ENCODE peak calls at places on chromosome 5, in four cellular contexts. W is HCT116, G is K562, D is GM12878. C is an unnamed sample.

GRCh38 chr5:40141418-40141817 is 538.3 kb upstream of the PTGER4 start:
- DNase-seq in W (no peak), G (no peak), D (no peak), C (no peak)

GRCh38 chr5:15902050-15902449 is 277.5 kb downstream of the MARCHF11 start:
- DNase-seq in W (no peak), G (no peak), D (no peak), C (no peak)

GRCh38 chr5:110167384-110167783 is 477.7 kb downstream of the MAN2A1 start:
- DNase-seq in W (no peak), G (no peak), D (no peak), C (no peak)

GRCh38 chr5:156475831-156476551 is 149.0 kb downstream of the SGCD start:
- DNase-seq in W (no peak), G (no peak), D (no peak), C (no peak)

GRCh38 chr5:95238560-95239325 is 46.2 kb downstream of the MCTP1 start:
- DNase-seq in W (no peak), G (peak), D (no peak), C (no peak)

GRCh38 chr5:145445027-145445426 is 390.1 kb downstream of the PRELID2 start:
- DNase-seq in W (no peak), G (no peak), D (no peak), C (no peak)

GRCh38 chr5:169094586-169095409 is 206.1 kb downstream of the SLIT3 start:
- DNase-seq in W (no peak), G (no peak), D (no peak), C (no peak)

GRCh38 chr5:74063821-74064598 is 438.0 kb downstream of the ARHGEF28 start:
- DNase-seq in W (no peak), G (no peak), D (no peak), C (no peak)

GRCh38 chr5:107340631-107341030 is 330.1 kb downstream of the EFNA5 start:
- DNase-seq in W (no peak), G (no peak), D (no peak), C (no peak)

GRCh38 chr5:685262-686171 is 7.6 kb downstream of the TPPP start:
- DNase-seq in W (no peak), G (no peak), D (no peak), C (no peak)

GRCh38 chr5:54159153-54159836 is 151.1 kb downstream of the ARL15 start:
- DNase-seq in W (no peak), G (peak), D (no peak), C (no peak)

GRCh38 chr5:171386861-171387254 is 791 bp upstream of the NPM1 start:
- DNase-seq in W (no peak), G (no peak), D (no peak), C (no peak)

GRCh38 chr5:131221888-131222287 is 42.0 kb upstream of the CDC42SE2 start:
- DNase-seq in W (no peak), G (no peak), D (no peak), C (no peak)

GRCh38 chr5:77353251-77353650 is 138.9 kb downstream of the WDR41 start:
- DNase-seq in W (no peak), G (no peak), D (no peak), C (no peak)

GRCh38 chr5:45521067-45521466 is 175.1 kb downstream of the HCN1 start:
- DNase-seq in W (peak), G (no peak), D (no peak), C (peak)

GRCh38 chr5:130023604-130024003 is 119.3 kb downstream of the CHSY3 start:
- DNase-seq in W (no peak), G (no peak), D (no peak), C (no peak)

GRCh38 chr5:157473383-157474370 is 13.7 kb downstream of the NIPAL4 start:
- DNase-seq in W (no peak), G (no peak), D (no peak), C (no peak)

GRCh38 chr5:121503111-121503840 is 348.4 kb upstream of the FTMT start:
- DNase-seq in W (peak), G (peak), D (no peak), C (peak)

GRCh38 chr5:179530069-179530998 is 20.0 kb upstream of the RUFY1 start:
- DNase-seq in W (no peak), G (peak), D (no peak), C (no peak)

GRCh38 chr5:91214571-91214970 is 168.5 kb downstream of the ARRDC3 start:
- DNase-seq in W (no peak), G (no peak), D (no peak), C (no peak)

GRCh38 chr5:173290477-173291131 is 37.6 kb downstream of the STC2 start:
- DNase-seq in W (no peak), G (no peak), D (no peak), C (no peak)

GRCh38 chr5:27568811-27569210 is 530.4 kb upstream of the CDH9 start:
- DNase-seq in W (no peak), G (no peak), D (no peak), C (no peak)

GRCh38 chr5:13662646-13663045 is 281.8 kb downstream of the DNAH5 start:
- DNase-seq in W (no peak), G (no peak), D (no peak), C (no peak)

GRCh38 chr5:11027660-11028059 is 266.6 kb upstream of the DAP start:
- DNase-seq in W (no peak), G (no peak), D (peak), C (no peak)

GRCh38 chr5:153511632-153512031 is 21.2 kb downstream of the GRIA1 start:
- DNase-seq in W (no peak), G (no peak), D (no peak), C (no peak)

GRCh38 chr5:115815693-115816225 is 700 bp downstream of the CDO1 start:
- DNase-seq in W (no peak), G (no peak), D (no peak), C (peak)

GRCh38 chr5:33441241-33441844 is 578 bp downstream of the TARS1 start:
- DNase-seq in W (peak), G (peak), D (peak), C (no peak)

GRCh38 chr5:93346301-93346700 is 234.7 kb downstream of the NR2F1-AS1 start:
- DNase-seq in W (no peak), G (no peak), D (no peak), C (no peak)

GRCh38 chr5:124642148-124642547 is 104.3 kb downstream of the ZNF608 start:
- DNase-seq in W (no peak), G (no peak), D (no peak), C (peak)

GRCh38 chr5:127492854-127493738 is 24.3 kb upstream of the PRRC1 start:
- DNase-seq in W (peak), G (peak), D (peak), C (no peak)

GRCh38 chr5:132446621-132447020 is 44.0 kb downstream of the IRF1 start:
- DNase-seq in W (no peak), G (no peak), D (no peak), C (no peak)

GRCh38 chr5:16427572-16427971 is 38.0 kb downstream of the ZNF622 start:
- DNase-seq in W (no peak), G (no peak), D (no peak), C (no peak)

GRCh38 chr5:150774145-150774544 is 4.4 kb upstream of the SMIM3 start:
- DNase-seq in W (no peak), G (peak), D (no peak), C (no peak)
- TF ChIP-seq EGR1 in W (no peak), G (no peak), D (no peak), C (no peak)

GRCh38 chr5:9551567-9551966 is 5.7 kb upstream of the SEMA5A start:
- DNase-seq in W (no peak), G (no peak), D (no peak), C (no peak)
- TF ChIP-seq EGR1 in W (no peak), G (no peak), D (no peak), C (no peak)

DNA sequence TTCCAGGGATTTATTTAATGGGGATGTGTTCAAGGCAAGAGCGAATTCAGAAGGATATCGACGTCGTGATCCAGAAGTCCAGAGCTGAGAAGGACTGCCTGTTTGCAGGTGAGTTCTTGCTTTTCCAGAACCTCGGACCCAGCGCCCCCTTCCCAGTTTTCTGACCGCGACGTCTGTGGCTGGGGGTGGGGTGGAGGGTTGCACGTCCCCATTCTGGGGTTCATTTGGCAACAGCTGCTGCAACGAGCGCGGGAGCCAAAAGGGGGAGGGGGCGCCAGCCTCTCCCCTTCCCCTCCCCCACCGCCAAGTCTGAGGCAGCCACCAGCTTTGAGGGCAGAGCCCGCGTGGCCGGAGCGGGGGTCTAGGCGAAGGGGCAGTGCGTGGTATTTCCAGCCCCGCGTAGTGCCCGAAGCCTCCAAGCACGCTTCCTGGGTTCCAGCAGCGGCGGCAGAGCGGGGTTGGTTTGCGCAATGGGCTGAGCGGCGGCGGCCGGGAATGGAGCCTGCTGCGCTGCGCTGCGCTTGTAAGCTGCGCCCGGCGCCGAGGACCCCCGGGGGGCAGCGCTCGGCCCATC is 729 bp downstream of the PARP8 start:
- DNase-seq in W (no peak), G (no peak), D (no peak), C (peak)
- TF ChIP-seq EGR1 in W (no peak), G (no peak), D (no peak), C (no peak)

GRCh38 chr5:67543704-67544103 is 347.1 kb upstream of the CD180 start:
- DNase-seq in W (no peak), G (no peak), D (no peak), C (no peak)
- TF ChIP-seq EGR1 in W (no peak), G (no peak), D (no peak), C (no peak)

GRCh38 chr5:175800656-175801081 is 70.7 kb upstream of the CPLX2 start:
- DNase-seq in W (no peak), G (no peak), D (no peak), C (no peak)
- TF ChIP-seq EGR1 in W (no peak), G (no peak), D (no peak), C (no peak)

DNA sequence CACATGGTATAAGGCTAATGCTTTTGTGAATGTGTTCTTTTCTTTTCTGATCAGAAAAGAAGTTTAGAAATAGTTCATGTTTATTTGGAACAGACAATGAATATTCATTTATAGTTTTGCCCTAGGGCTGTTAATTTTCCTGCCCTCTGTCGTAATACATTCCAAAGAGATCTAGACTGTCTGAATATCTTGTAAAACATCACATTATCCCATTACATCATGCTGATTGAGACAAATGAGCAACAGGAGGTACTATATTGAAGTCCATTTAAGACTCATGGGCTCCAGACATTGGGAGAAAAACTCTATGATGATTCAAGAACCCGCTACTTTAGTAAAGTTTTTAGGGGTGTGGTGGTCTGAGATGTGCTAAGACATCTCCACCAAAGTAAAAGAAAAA is 121.2 kb upstream of the MAP1B start:
- DNase-seq in W (no peak), G (no peak), D (no peak), C (no peak)
- TF ChIP-seq EGR1 in W (no peak), G (no peak), D (no peak), C (no peak)

DNA sequence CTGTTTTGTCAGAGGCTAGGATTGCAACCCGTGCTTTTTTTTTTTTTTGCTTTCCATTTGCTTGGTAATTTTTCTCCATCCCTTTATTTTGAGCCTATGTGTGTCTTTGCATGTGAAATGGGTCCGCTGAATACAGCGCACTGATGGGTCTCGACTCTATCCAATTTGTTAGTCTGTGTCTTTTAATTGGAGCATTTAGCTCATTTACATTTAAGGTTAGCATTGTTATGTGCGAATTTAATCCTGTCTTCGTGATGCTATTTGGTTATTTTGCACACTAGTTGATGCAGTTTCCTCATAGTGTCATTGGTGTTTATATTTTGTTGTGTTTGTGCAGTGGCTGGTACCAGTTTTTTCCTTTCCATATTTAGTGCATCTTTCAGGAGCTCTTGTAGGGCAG is 36.2 kb upstream of the TAF11L2 start:
- DNase-seq in W (no peak), G (no peak), D (no peak), C (no peak)
- TF ChIP-seq EGR1 in W (no peak), G (no peak), D (no peak), C (no peak)

GRCh38 chr5:126053630-126054029 is 369.6 kb upstream of the GRAMD2B start:
- DNase-seq in W (no peak), G (no peak), D (no peak), C (no peak)
- TF ChIP-seq EGR1 in W (no peak), G (no peak), D (no peak), C (no peak)

DNA sequence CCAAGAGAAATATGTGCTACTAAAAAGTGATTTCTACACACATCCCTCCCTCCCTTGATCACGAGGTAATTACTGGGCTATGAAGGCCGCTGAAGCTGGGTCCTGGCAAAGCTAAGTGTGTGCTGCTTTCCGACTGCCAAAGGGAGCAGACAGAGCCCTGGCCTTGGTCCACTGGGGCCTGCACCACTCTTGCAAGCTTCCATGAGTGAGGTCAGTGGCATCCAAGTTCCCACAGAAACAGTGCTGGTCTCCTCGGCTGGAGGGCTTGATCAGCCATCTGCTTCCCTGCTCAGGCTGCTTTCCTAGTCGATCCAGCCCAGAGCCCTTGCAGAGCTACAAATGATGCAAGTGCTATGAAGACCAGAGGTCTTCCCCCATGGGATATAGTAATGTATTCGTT is 154.8 kb upstream of the LHFPL2 start:
- DNase-seq in W (no peak), G (no peak), D (no peak), C (no peak)
- TF ChIP-seq EGR1 in W (no peak), G (no peak), D (no peak), C (no peak)

GRCh38 chr5:166356096-166356495 is 1935.3 kb upstream of the WWC1 start:
- DNase-seq in W (no peak), G (no peak), D (no peak), C (no peak)
- TF ChIP-seq EGR1 in W (no peak), G (no peak), D (no peak), C (no peak)

C was measured in H1.